ENCODE peak calls at places on chromosome 1, in seven cellular contexts. S, G, D, M, W, R and X are unnamed samples.

GRCh38 chr1:2068951-2069350 is 18.7 kb downstream of the PRKCZ start:
- DNase-seq in S (no peak), G (peak), D (no peak), M (no peak), W (no peak), R (no peak), X (no peak)

GRCh38 chr1:206685749-206686485 is 1.2 kb downstream of the MAPKAPK2 start:
- DNase-seq in S (peak), G (peak), D (peak), M (no peak), W (peak), R (no peak), X (peak)

GRCh38 chr1:22275626-22276395 is 132.9 kb upstream of the WNT4 start:
- DNase-seq in S (peak), G (peak), D (peak), M (peak), W (peak), R (no peak), X (peak)

GRCh38 chr1:109812691-109813393 is 49.1 kb upstream of the EPS8L3 start:
- DNase-seq in S (no peak), G (no peak), D (no peak), M (no peak), W (no peak), R (no peak), X (no peak)

GRCh38 chr1:88800382-88801051 is 90.8 kb downstream of the GTF2B start:
- DNase-seq in S (peak), G (no peak), D (peak), M (no peak), W (no peak), R (no peak), X (no peak)

GRCh38 chr1:33281554-33282303 is 25.4 kb downstream of the ZNF362 start:
- DNase-seq in S (no peak), G (peak), D (no peak), M (no peak), W (no peak), R (no peak), X (no peak)

GRCh38 chr1:70361727-70362413 is 7.3 kb upstream of the ANKRD13C start:
- DNase-seq in S (no peak), G (no peak), D (no peak), M (no peak), W (no peak), R (no peak), X (no peak)

GRCh38 chr1:185317886-185318310 is 855 bp upstream of the IVNS1ABP start:
- DNase-seq in S (peak), G (no peak), D (peak), M (peak), W (peak), R (no peak), X (peak)

GRCh38 chr1:109876617-109877319 is 33.9 kb upstream of the CSF1 start:
- DNase-seq in S (no peak), G (no peak), D (no peak), M (no peak), W (no peak), R (no peak), X (no peak)

GRCh38 chr1:21005840-21006239 is 170.9 kb downstream of the EIF4G3 start:
- DNase-seq in S (no peak), G (no peak), D (no peak), M (no peak), W (no peak), R (no peak), X (no peak)

GRCh38 chr1:186566140-186566850 is 105.4 kb upstream of the PDC start:
- DNase-seq in S (no peak), G (no peak), D (no peak), M (no peak), W (no peak), R (no peak), X (no peak)

DNA sequence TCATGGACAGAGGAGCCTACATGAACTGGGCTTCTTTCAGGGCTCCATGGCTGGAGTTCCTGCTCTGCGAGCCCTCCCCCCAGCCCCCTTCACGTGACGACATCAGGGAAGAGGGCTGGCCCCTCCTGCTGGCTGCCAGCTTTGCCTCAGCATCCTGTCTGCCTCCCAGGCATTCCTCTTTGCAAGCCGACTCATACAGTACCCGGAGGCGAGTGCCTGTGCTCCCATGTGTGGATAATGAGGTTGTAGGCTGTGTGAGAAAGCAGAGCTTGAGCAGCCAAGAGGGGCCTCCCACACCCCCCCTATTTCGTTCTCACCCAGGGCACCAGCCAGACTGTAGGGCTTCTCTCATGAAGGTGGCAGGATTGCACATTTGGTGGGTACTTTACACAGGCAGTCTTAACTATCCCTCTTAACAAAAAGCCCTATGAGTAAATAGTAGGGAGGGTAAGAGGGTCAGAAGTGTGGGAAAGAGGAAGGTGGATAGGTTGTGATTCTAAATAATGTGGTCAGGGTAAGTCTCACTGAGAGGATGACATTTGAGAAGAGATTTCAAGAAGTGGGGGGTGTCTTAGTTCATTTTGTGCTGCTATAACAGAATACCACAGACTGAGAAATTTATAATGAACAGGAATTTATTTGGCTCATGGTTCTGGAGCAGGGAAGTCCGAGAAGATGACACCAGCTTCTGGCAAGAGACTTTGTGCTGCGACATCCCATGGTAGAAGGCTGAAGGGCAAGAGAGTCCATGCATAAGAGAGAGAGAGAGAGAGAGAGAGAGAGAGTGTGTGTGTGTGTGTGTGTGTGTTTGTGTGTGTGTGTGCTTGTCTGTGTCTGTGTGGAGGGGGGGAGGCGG is 113.5 kb downstream of the OMA1 start:
- DNase-seq in S (no peak), G (no peak), D (peak), M (no peak), W (no peak), R (no peak), X (peak)
- TF ChIP-seq CTCF in S (no peak), G (no peak), D (no peak), M (no peak), W (no peak), R (no peak), X (no peak)

GRCh38 chr1:174414205-174414604 is 33.6 kb upstream of the GPR52 start:
- DNase-seq in S (no peak), G (no peak), D (no peak), M (no peak), W (no peak), R (no peak), X (no peak)

GRCh38 chr1:174408142-174408541 is 39.6 kb upstream of the GPR52 start:
- DNase-seq in S (no peak), G (no peak), D (no peak), M (no peak), W (no peak), R (no peak), X (no peak)

GRCh38 chr1:174417921-174418320 is 29.8 kb upstream of the GPR52 start:
- DNase-seq in S (no peak), G (no peak), D (no peak), M (no peak), W (no peak), R (no peak), X (no peak)

GRCh38 chr1:174407705-174408104 is 40.1 kb upstream of the GPR52 start:
- DNase-seq in S (no peak), G (no peak), D (no peak), M (no peak), W (no peak), R (no peak), X (no peak)

DNA sequence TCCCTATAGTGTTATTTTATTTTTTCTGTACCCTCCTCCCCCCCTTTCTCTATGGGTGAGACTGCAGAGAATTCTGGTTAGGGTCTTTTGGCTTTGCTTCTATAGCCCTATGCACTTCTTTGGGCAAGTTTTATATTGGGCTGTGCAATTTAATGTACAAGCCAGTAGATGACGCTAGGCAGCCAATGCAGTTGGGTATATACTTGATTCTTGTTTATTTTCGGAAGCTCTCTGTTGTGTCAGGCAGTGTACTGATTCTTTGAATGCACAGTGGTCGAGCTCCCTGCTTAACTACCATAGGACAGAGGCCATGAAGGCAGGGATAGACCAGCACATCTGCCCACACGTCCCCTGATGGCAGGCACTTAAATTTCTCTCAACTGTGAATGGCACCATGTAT is 34.1 kb upstream of the GPR52 start:
- DNase-seq in S (no peak), G (no peak), D (no peak), M (no peak), W (no peak), R (no peak), X (no peak)
- TF ChIP-seq CTCF in S (no peak), G (no peak), D (no peak), M (no peak), W (no peak), R (no peak), X (no peak)

DNA sequence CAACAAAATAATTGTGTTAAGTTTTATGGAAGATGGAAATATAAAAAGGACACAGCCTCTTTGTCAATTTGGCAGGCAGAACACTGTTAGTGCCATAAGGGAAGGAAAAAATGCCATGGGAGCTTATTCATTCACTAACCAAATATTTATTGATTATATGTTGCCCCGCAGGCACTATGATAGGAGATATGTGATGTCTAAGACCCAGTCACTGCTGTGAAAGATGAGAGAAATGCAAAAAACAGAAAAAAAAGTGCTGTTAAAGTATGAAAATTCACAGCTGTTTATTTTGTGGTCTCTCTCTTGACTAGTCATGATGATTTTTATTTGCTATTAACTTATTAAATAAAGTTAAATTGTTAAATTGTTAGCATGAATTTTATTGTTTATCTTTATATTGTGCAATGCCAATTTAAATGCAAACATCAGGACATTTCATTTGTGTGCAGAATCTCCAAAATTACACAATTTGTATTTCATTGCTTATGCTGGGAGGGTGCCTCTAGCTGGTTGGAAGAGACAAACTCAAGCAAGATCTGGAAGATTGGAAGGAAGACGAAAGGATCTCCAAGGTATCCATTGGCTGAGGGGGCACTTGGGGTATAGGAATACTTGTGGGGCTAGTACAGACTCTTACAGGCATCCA is 17.8 kb upstream of the PTGFR start:
- DNase-seq in S (no peak), G (no peak), D (no peak), M (no peak), W (no peak), R (no peak), X (no peak)
- TF ChIP-seq CTCF in S (no peak), G (no peak), D (no peak), M (no peak), W (no peak), R (no peak), X (no peak)

DNA sequence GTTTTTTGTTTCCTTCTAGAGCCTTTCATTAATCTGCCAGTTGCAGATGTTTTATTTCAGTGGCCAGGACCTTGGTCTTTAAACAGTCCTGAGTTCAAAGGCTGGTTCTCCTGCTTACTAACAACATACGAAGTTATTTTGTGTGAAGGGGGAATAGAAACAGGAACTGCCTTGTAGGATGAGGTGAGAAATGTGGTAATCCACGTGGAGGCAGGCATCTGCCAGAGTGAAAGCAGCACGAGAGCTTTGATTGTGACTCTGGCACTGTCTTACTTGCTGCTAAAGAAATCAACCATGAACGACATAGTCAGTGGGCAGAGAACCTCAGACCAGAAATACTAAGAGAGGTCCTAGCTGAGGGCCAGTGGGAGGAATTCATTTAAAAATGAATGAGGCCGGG is 30.4 kb downstream of the TMEM63A start:
- DNase-seq in S (no peak), G (no peak), D (peak), M (no peak), W (no peak), R (no peak), X (peak)
- TF ChIP-seq CTCF in S (no peak), G (no peak), D (no peak), M (no peak), W (no peak), R (no peak), X (no peak)

DNA sequence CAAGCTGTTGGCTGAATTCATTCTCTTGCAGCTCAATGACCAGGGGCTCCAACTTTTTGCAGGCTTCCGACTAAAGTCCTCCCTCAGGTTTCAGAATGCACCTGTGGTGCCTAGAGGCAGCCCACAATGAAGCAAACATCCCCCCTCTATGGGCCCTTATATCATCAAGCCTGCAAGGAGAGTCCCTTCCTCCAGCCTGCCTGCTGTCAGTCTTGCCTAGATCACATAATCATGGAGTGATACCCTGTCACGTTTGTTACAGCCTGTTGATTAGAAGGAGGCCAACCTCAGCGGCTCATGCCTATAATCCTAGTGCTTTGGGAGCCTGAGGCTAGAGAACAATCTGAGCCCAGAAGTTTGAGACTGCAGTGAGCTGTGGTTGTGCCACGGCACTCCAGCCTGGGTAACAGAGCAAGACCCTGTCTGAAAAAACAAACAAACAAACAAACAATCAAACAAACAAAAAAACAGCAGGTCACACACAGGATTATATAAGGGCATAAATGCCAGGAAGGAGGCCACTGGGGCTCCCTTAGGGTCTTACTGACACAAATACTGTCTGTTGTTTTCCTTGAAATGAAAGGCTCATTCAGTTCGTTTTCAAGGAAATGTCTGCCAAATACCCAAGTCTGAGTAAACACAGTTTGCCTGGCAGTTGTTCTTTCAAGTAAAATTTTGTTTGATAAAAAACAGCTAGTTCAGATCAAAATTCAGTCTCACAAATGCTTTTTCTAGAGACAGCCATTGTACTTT is 4.7 kb upstream of the SPRR3 start:
- DNase-seq in S (no peak), G (no peak), D (no peak), M (no peak), W (no peak), R (no peak), X (no peak)
- TF ChIP-seq CTCF in S (no peak), G (no peak), D (no peak), M (no peak), W (no peak), R (no peak), X (no peak)